ENCODE peak calls at places on chromosomes 7 and 10, in five cellular contexts. Y is HCT116, H is breast epithelium, D is spleen, V is HL-60. O is an unnamed sample.

GRCh38 chr7:27130540-27131389 is at the start of gene HOXA4:
- DNase-seq in Y (no peak), H (peak), D (peak), V (peak), O (peak)

GRCh38 chr7:17907014-17907413 is 33.3 kb downstream of the SNX13 start:
- DNase-seq in Y (no peak), H (no peak), D (no peak), V (no peak), O (no peak)

GRCh38 chr10:69663548-69663947 is 33.5 kb downstream of the FAM241B start:
- DNase-seq in Y (no peak), H (no peak), D (no peak), V (no peak), O (no peak)

GRCh38 chr7:151327659-151328058 is 14.0 kb upstream of the NUB1 start:
- DNase-seq in Y (no peak), H (no peak), D (no peak), V (no peak), O (no peak)

GRCh38 chr10:114077347-114077746 is 33.7 kb downstream of the ADRB1 start:
- DNase-seq in Y (no peak), H (no peak), D (no peak), V (no peak), O (no peak)

GRCh38 chr10:74024600-74024999 is 26.7 kb downstream of the VCL start:
- DNase-seq in Y (no peak), H (no peak), D (no peak), V (no peak), O (no peak)

GRCh38 chr7:24591152-24591551 is 17.9 kb downstream of the PALS2 start:
- DNase-seq in Y (no peak), H (no peak), D (no peak), V (no peak), O (no peak)

GRCh38 chr10:110209926-110210662 is 2.7 kb downstream of the MXI1 start:
- DNase-seq in Y (no peak), H (no peak), D (peak), V (no peak), O (peak)

GRCh38 chr10:133208466-133208865 is 21.6 kb upstream of the UTF1 start:
- DNase-seq in Y (no peak), H (no peak), D (no peak), V (no peak), O (no peak)

GRCh38 chr7:154840086-154840485 is 162.8 kb downstream of the PAXIP1 start:
- DNase-seq in Y (no peak), H (no peak), D (no peak), V (no peak), O (no peak)

GRCh38 chr10:78489034-78489433 is 455.4 kb downstream of the RPS24 start:
- DNase-seq in Y (no peak), H (no peak), D (no peak), V (no peak), O (no peak)

GRCh38 chr10:77405771-77406241 is 231.8 kb downstream of the KCNMA1 start:
- DNase-seq in Y (peak), H (peak), D (no peak), V (peak), O (peak)

GRCh38 chr10:93757766-93758509 is at the start of gene LGI1:
- DNase-seq in Y (no peak), H (no peak), D (no peak), V (no peak), O (no peak)

GRCh38 chr10:29998142-29998808 is 61.1 kb downstream of the JCAD start:
- DNase-seq in Y (peak), H (peak), D (peak), V (peak), O (peak)

GRCh38 chr10:124992462-124993344 is 50.8 kb downstream of the ZRANB1 start:
- DNase-seq in Y (peak), H (peak), D (peak), V (peak), O (peak)

GRCh38 chr7:24821045-24821853 is 64.0 kb upstream of the GSDME start:
- DNase-seq in Y (peak), H (peak), D (peak), V (peak), O (peak)

GRCh38 chr7:15652776-15653290 is 33.6 kb downstream of the MEOX2 start:
- DNase-seq in Y (no peak), H (no peak), D (no peak), V (no peak), O (no peak)

GRCh38 chr10:100969175-100970075 is at the start of gene SEMA4G:
- DNase-seq in Y (peak), H (no peak), D (peak), V (no peak), O (peak)

GRCh38 chr10:102545265-102545664 is 41.5 kb downstream of the SUFU start:
- DNase-seq in Y (no peak), H (no peak), D (no peak), V (no peak), O (no peak)

GRCh38 chr7:132614428-132615076 is 38.3 kb upstream of the PLXNA4 start:
- DNase-seq in Y (no peak), H (no peak), D (no peak), V (peak), O (no peak)

GRCh38 chr7:20558963-20559716 is 56.3 kb upstream of the ABCB5 start:
- DNase-seq in Y (no peak), H (no peak), D (peak), V (no peak), O (no peak)

GRCh38 chr7:38129579-38129978 is 48.5 kb upstream of the STARD3NL start:
- DNase-seq in Y (no peak), H (no peak), D (no peak), V (no peak), O (no peak)

GRCh38 chr10:49243139-49243538 is 54.9 kb upstream of the TMEM273 start:
- DNase-seq in Y (no peak), H (no peak), D (no peak), V (no peak), O (no peak)

GRCh38 chr7:5519515-5519928 is 95.9 kb upstream of the TNRC18 start:
- DNase-seq in Y (no peak), H (no peak), D (no peak), V (no peak), O (no peak)

GRCh38 chr7:5525271-5526189 is 101.9 kb upstream of the TNRC18 start:
- DNase-seq in Y (peak), H (peak), D (no peak), V (no peak), O (no peak)

GRCh38 chr7:5528071-5528814 is 104.6 kb upstream of the TNRC18 start:
- DNase-seq in Y (no peak), H (peak), D (peak), V (peak), O (peak)

GRCh38 chr7:5526190-5527037 is 102.8 kb upstream of the TNRC18 start:
- DNase-seq in Y (no peak), H (peak), D (peak), V (peak), O (peak)

DNA sequence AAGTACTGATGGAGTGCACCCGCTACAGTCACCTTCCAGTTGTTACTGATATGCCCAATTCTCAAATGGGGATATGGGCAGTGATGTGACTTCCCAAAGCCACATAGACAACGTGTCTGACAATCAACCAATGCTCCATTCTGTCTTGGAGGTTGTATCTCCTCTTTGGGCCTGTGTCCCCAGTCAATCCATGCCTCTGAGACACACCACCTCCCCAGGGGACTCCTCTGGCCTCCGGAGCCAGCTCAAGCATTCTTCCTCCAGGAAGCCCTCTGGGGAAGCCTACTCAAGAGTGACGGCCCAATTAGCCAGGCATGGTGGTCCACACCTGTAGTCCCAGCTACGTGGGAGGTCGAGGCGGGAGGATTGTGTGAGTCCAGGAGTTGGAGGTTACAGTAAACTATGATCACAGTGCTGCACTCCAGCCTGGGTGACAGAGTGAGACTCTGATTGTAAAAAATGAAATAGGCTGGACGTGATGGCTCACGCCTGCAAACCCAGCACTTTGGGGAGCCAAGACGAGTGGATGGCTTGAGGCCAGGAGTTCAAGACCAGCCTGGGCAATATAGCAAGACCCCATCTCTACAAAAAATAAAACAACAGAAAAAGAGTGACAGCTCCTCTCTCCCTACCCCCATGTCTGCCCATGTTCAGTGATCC is 99.5 kb upstream of the TNRC18 start:
- DNase-seq in Y (no peak), H (no peak), D (no peak), V (no peak), O (no peak)
- TF ChIP-seq POLR2AphosphoS5 in Y (no peak), H (no peak), D (peak), V (no peak), O (no peak)

DNA sequence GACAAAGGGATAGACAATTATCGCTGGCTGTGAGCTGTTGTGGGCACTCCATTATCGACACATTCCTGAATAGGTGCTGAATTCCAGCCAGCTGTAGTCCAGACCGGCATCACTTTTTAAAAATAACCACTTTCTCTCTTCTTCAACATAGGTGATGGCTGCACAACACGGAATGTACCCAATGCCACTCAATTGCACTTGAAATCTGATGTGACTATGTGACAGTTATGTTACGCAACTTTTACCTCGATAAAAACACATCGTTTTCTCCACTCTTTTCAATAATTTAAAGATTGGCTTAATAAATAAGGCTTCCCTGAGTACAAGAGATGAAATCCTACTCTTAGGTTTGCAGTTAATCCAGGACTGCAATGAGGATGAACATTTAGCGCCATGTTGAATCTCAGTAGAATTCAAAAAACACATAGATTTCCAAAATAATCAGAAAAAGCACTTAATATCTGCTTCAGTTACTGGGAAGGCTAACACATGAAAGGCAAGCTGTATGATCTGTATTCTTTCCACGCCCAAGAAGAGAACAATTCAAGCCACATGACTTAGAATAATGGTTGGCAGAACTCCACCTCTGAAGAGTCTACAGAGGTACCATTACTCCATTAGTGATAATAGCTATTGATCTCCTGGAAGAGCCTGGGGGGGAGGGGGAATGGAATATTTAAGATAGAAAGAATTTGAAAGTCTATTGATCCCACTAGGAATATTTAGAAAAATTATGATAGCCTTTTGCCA is 3.6 kb downstream of the YWHAG start:
- DNase-seq in Y (no peak), H (no peak), D (no peak), V (no peak), O (no peak)
- H3K27ac ChIP-seq in Y (no peak), H (no peak), D (no peak), V (no peak), O (no peak)

DNA sequence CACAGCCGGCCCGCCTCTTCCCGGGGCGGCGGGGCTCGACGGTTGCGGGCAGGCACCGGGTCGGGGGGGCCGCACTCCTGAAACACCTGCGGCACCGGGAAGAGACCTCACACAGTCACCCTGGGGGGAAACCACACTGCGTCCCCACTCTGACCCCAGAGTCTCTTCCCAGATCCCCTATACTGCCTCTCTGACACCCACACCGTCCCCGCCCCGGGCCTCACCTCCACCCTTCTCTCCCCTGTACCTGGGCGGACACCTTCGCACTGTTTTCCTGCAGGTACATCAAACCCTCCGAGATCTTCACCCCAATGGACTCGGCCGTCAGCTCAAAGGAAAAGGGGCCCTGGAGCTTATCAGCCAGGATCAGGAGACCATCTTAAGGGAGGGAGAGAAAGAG is 3.4 kb upstream of the GAL3ST4 start:
- DNase-seq in Y (no peak), H (no peak), D (peak), V (no peak), O (no peak)
- TF ChIP-seq POLR2AphosphoS5 in Y (no peak), H (no peak), D (no peak), V (no peak), O (no peak)

GRCh38 chr10:2772791-2773644 is 294.3 kb upstream of the PFKP start:
- DNase-seq in Y (no peak), H (no peak), D (no peak), V (no peak), O (no peak)
- H3K27ac ChIP-seq in Y (no peak), H (no peak), D (no peak), V (no peak), O (no peak)

GRCh38 chr7:74217455-74218342 is 7.9 kb downstream of the LAT2 start:
- DNase-seq in Y (no peak), H (no peak), D (peak), V (no peak), O (no peak)
- TF ChIP-seq POLR2AphosphoS5 in Y (no peak), H (no peak), D (peak), V (peak), O (no peak)

GRCh38 chr7:2716906-2717292 is 28.9 kb downstream of the AMZ1 start:
- DNase-seq in Y (no peak), H (no peak), D (no peak), V (no peak), O (no peak)

GRCh38 chr7:2718703-2718965 is 30.6 kb downstream of the AMZ1 start:
- DNase-seq in Y (no peak), H (no peak), D (peak), V (no peak), O (no peak)

GRCh38 chr7:2717293-2717904 is 29.4 kb downstream of the AMZ1 start:
- DNase-seq in Y (no peak), H (no peak), D (peak), V (no peak), O (peak)

GRCh38 chr7:2719007-2719406 is 31.0 kb downstream of the AMZ1 start:
- DNase-seq in Y (no peak), H (no peak), D (peak), V (no peak), O (no peak)

GRCh38 chr7:2717905-2718702 is 30.1 kb downstream of the AMZ1 start:
- DNase-seq in Y (no peak), H (no peak), D (no peak), V (no peak), O (no peak)
- H3K27ac ChIP-seq in Y (no peak), H (no peak), D (no peak), V (no peak), O (no peak)

DNA sequence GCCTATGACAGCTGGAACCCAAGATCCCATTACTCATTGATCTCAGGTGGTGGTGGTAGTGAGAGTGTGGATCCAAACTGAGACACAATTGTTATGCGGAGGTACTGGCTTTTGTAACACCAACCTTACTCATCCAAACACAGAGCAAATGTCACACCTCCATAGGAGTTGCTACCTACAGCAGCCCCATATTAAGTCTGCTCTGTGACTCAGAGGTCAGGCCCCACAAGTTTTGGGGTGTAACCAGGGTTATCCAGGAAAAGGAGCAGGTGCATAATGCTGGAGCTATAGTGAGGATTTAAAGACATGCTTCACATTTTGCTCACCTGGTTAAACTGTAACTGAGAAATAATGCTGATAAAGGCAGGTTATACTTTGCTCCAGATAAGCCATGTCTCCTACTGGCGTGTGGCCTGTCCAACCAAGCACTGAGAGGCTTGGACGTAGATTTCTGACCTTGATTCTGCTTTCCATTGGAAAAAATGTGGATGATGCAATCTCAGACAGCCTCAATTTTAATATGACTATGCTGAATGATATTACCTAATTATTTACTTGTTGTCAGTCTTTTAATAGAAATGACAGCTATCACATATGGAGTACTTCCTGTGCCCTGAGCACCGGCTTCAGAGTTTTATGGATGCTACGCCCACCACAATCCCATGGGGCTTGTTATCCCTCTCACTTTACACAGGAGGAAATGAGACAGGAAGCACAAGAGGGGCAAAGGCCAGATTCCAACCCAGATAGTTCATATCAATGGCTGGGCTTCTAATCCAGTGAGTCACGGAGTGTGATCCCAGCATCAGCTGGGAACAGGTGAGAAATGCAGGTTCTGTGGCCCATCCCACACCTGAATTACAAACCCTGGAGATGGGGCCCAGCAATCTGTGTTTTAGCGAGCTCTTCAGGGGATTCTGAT is 181.3 kb downstream of the CHN2 start:
- DNase-seq in Y (peak), H (no peak), D (no peak), V (no peak), O (no peak)
- TF ChIP-seq POLR2AphosphoS5 in Y (no peak), H (no peak), D (no peak), V (no peak), O (no peak)

O was measured in prostate gland.